ENCODE peak calls at places on chromosomes 13 and 19, in eight cellular contexts. X, S, A, J, Y, K, Z and B are unnamed samples.
A peak's percentile ranks its signal among the peaks of the same experiment; 100 is the strongest.

GRCh38 chr19:49422407-49423277 is 599 bp downstream of the PTH2 start:
- DNase-seq in X (no peak), S (no peak), A (no peak), J (peak; percentile 41), Y (no peak), K (no peak), Z (peak; percentile 58), B (no peak)

GRCh38 chr19:1156305-1156801 is 17.7 kb downstream of the SBNO2 start:
- DNase-seq in X (peak; percentile 13), S (no peak), A (peak; percentile 65), J (no peak), Y (no peak), K (no peak), Z (no peak), B (no peak)

GRCh38 chr19:35306473-35307246 is 14.7 kb downstream of the MAG start:
- DNase-seq in X (no peak), S (no peak), A (no peak), J (no peak), Y (no peak), K (peak; percentile 45), Z (peak; percentile 50), B (peak; percentile 75)

GRCh38 chr19:4521170-4521887 is 3.0 kb upstream of the PLIN4 start:
- DNase-seq in X (no peak), S (no peak), A (peak; percentile 56), J (no peak), Y (no peak), K (no peak), Z (no peak), B (no peak)

GRCh38 chr13:46051958-46052313 is 610 bp downstream of the ZC3H13 start:
- DNase-seq in X (no peak), S (no peak), A (no peak), J (no peak), Y (peak; percentile 6), K (no peak), Z (no peak), B (no peak)

GRCh38 chr19:40331052-40331451 is 17.1 kb downstream of the C19orf47 start:
- DNase-seq in X (no peak), S (no peak), A (no peak), J (no peak), Y (no peak), K (no peak), Z (no peak), B (no peak)

GRCh38 chr19:8363803-8364771 is at the start of gene ANGPTL4:
- DNase-seq in X (peak; percentile 78), S (no peak), A (peak; percentile 88), J (peak; percentile 54), Y (peak; percentile 70), K (peak; percentile 65), Z (peak; percentile 62), B (no peak)

GRCh38 chr19:3098515-3099346 is 4.6 kb downstream of the GNA11 start:
- DNase-seq in X (peak; percentile 86), S (no peak), A (peak; percentile 56), J (no peak), Y (peak; percentile 83), K (no peak), Z (no peak), B (peak; percentile 25)

GRCh38 chr13:51168623-51169022 is 53.6 kb upstream of the FAM124A start:
- DNase-seq in X (no peak), S (no peak), A (no peak), J (no peak), Y (no peak), K (no peak), Z (no peak), B (no peak)

GRCh38 chr13:33639158-33639557 is 178.8 kb upstream of the RFC3 start:
- DNase-seq in X (no peak), S (no peak), A (peak; percentile 99), J (no peak), Y (no peak), K (no peak), Z (no peak), B (no peak)

GRCh38 chr13:110137677-110138008 is 169.3 kb downstream of the COL4A1 start:
- DNase-seq in X (peak; percentile 65), S (no peak), A (no peak), J (peak; percentile 4), Y (no peak), K (peak; percentile 55), Z (peak; percentile 65), B (peak; percentile 10)

GRCh38 chr19:3801412-3802096 is 15.4 kb upstream of the MATK start:
- DNase-seq in X (peak; percentile 52), S (no peak), A (no peak), J (peak; percentile 43), Y (no peak), K (no peak), Z (peak; percentile 57), B (no peak)

GRCh38 chr19:49631279-49631588 is 8.7 kb downstream of the RRAS start:
- DNase-seq in X (no peak), S (no peak), A (no peak), J (no peak), Y (no peak), K (no peak), Z (no peak), B (no peak)

GRCh38 chr19:6233051-6233826 is 46.5 kb downstream of the MLLT1 start:
- DNase-seq in X (peak; percentile 89), S (no peak), A (peak; percentile 23), J (no peak), Y (no peak), K (no peak), Z (no peak), B (no peak)

GRCh38 chr19:2219726-2220125 is 16.4 kb downstream of the PLEKHJ1 start:
- DNase-seq in X (no peak), S (no peak), A (no peak), J (no peak), Y (no peak), K (no peak), Z (no peak), B (no peak)

GRCh38 chr19:11446652-11447301 is 11.3 kb downstream of the PRKCSH start:
- DNase-seq in X (peak; percentile 41), S (no peak), A (no peak), J (peak; percentile 16), Y (peak; percentile 81), K (peak; percentile 63), Z (peak; percentile 70), B (peak; percentile 59)

GRCh38 chr19:36081385-36081784 is 26.7 kb downstream of the WDR62 start:
- DNase-seq in X (no peak), S (no peak), A (no peak), J (no peak), Y (no peak), K (no peak), Z (no peak), B (no peak)

GRCh38 chr13:62302341-62302740 is 886.7 kb upstream of the PCDH20 start:
- DNase-seq in X (no peak), S (no peak), A (no peak), J (no peak), Y (no peak), K (no peak), Z (no peak), B (no peak)

GRCh38 chr13:24693862-24694471 is 13.8 kb downstream of the ATP12A start:
- DNase-seq in X (peak; percentile 17), S (no peak), A (peak; percentile 19), J (peak; percentile 32), Y (peak; percentile 59), K (peak; percentile 55), Z (peak; percentile 79), B (peak; percentile 82)

GRCh38 chr13:73938375-73939070 is 195.7 kb downstream of the KLF12 start:
- DNase-seq in X (no peak), S (peak; percentile 34), A (peak; percentile 82), J (no peak), Y (peak; percentile 42), K (peak; percentile 40), Z (no peak), B (no peak)

GRCh38 chr13:110445722-110446569 is 115.6 kb downstream of the RAB20 start:
- DNase-seq in X (no peak), S (no peak), A (no peak), J (no peak), Y (no peak), K (no peak), Z (no peak), B (no peak)

GRCh38 chr19:10402441-10403038 is 802 bp downstream of the CDC37 start:
- DNase-seq in X (peak; percentile 69), S (peak; percentile 30), A (no peak), J (no peak), Y (no peak), K (no peak), Z (no peak), B (peak; percentile 41)

GRCh38 chr19:38420935-38421334 is 5.1 kb downstream of the RASGRP4 start:
- DNase-seq in X (no peak), S (no peak), A (no peak), J (no peak), Y (no peak), K (no peak), Z (no peak), B (no peak)

GRCh38 chr19:35555301-35556005 is 8.0 kb downstream of the ATP4A start:
- DNase-seq in X (no peak), S (peak; percentile 34), A (no peak), J (no peak), Y (no peak), K (peak; percentile 76), Z (no peak), B (peak; percentile 51)

GRCh38 chr13:51317262-51317661 is 22.2 kb upstream of the SERPINE3 start:
- DNase-seq in X (no peak), S (no peak), A (peak; percentile 48), J (no peak), Y (peak; percentile 14), K (no peak), Z (no peak), B (no peak)

GRCh38 chr13:101647760-101648159 is 195.3 kb downstream of the ITGBL1 start:
- DNase-seq in X (no peak), S (no peak), A (no peak), J (no peak), Y (no peak), K (no peak), Z (no peak), B (no peak)

GRCh38 chr13:99161512-99161911 is 39.1 kb upstream of the UBAC2 start:
- DNase-seq in X (no peak), S (no peak), A (no peak), J (no peak), Y (no peak), K (no peak), Z (no peak), B (no peak)

GRCh38 chr13:112769615-112770014 is 79.8 kb downstream of the ATP11A start:
- DNase-seq in X (no peak), S (no peak), A (no peak), J (no peak), Y (no peak), K (no peak), Z (no peak), B (no peak)

GRCh38 chr19:44820648-44821609 is 12.0 kb downstream of the BCAM start:
- DNase-seq in X (peak; percentile 89), S (no peak), A (no peak), J (no peak), Y (peak; percentile 89), K (no peak), Z (no peak), B (no peak)